ENCODE peak calls at places on chromosomes 13 and 19, in six cellular contexts. One of them, this sample, is unnamed.

GRCh38 chr13:114125589-114125988 is 6.8 kb downstream of the RASA3 start:
- DNase-seq in psoas muscle: no peak
- DNase-seq in T-helper 1 cell: no peak
- DNase-seq in lung: no peak
- DNase-seq in pancreas: no peak
- DNase-seq in activated CD8-positive, alpha-beta memory T cell treated with anti-CD3 and anti-CD28 coated beads for 1 hour: no peak
- DNase-seq in this sample: no peak

GRCh38 chr19:38849746-38850230 is at the start of gene HNRNPL:
- DNase-seq in psoas muscle: peak
- DNase-seq in T-helper 1 cell: peak
- DNase-seq in lung: peak
- DNase-seq in pancreas: no peak
- DNase-seq in activated CD8-positive, alpha-beta memory T cell treated with anti-CD3 and anti-CD28 coated beads for 1 hour: peak
- DNase-seq in this sample: peak

GRCh38 chr19:30450101-30450500 is 77.9 kb downstream of the ZNF536 start:
- DNase-seq in psoas muscle: no peak
- DNase-seq in T-helper 1 cell: no peak
- DNase-seq in lung: no peak
- DNase-seq in pancreas: peak
- DNase-seq in activated CD8-positive, alpha-beta memory T cell treated with anti-CD3 and anti-CD28 coated beads for 1 hour: no peak
- DNase-seq in this sample: no peak

GRCh38 chr13:69935043-69935442 is 172.6 kb upstream of the ATXN8OS start:
- DNase-seq in psoas muscle: no peak
- DNase-seq in T-helper 1 cell: no peak
- DNase-seq in lung: no peak
- DNase-seq in pancreas: no peak
- DNase-seq in activated CD8-positive, alpha-beta memory T cell treated with anti-CD3 and anti-CD28 coated beads for 1 hour: no peak
- DNase-seq in this sample: no peak

GRCh38 chr13:113403255-113404104 is 39.5 kb upstream of the GRTP1 start:
- DNase-seq in psoas muscle: no peak
- DNase-seq in T-helper 1 cell: no peak
- DNase-seq in lung: no peak
- DNase-seq in pancreas: no peak
- DNase-seq in activated CD8-positive, alpha-beta memory T cell treated with anti-CD3 and anti-CD28 coated beads for 1 hour: no peak
- DNase-seq in this sample: no peak

GRCh38 chr19:13120817-13121216 is 2.8 kb downstream of the NACC1 start:
- DNase-seq in psoas muscle: no peak
- DNase-seq in T-helper 1 cell: no peak
- DNase-seq in lung: no peak
- DNase-seq in pancreas: no peak
- DNase-seq in activated CD8-positive, alpha-beta memory T cell treated with anti-CD3 and anti-CD28 coated beads for 1 hour: no peak
- DNase-seq in this sample: no peak

GRCh38 chr19:37564624-37565369 is 29.8 kb downstream of the ZNF571 start:
- DNase-seq in psoas muscle: no peak
- DNase-seq in T-helper 1 cell: no peak
- DNase-seq in lung: no peak
- DNase-seq in pancreas: no peak
- DNase-seq in activated CD8-positive, alpha-beta memory T cell treated with anti-CD3 and anti-CD28 coated beads for 1 hour: no peak
- DNase-seq in this sample: no peak

GRCh38 chr19:10262771-10263170 is 8.1 kb upstream of the ICAM1 start:
- DNase-seq in psoas muscle: no peak
- DNase-seq in T-helper 1 cell: no peak
- DNase-seq in lung: no peak
- DNase-seq in pancreas: no peak
- DNase-seq in activated CD8-positive, alpha-beta memory T cell treated with anti-CD3 and anti-CD28 coated beads for 1 hour: no peak
- DNase-seq in this sample: no peak

GRCh38 chr19:6639439-6639838 is 30.5 kb downstream of the TNFSF14 start:
- DNase-seq in psoas muscle: no peak
- DNase-seq in T-helper 1 cell: no peak
- DNase-seq in lung: no peak
- DNase-seq in pancreas: no peak
- DNase-seq in activated CD8-positive, alpha-beta memory T cell treated with anti-CD3 and anti-CD28 coated beads for 1 hour: no peak
- DNase-seq in this sample: no peak

GRCh38 chr19:1865172-1866010 is 2.0 kb upstream of the KLF16 start:
- DNase-seq in psoas muscle: no peak
- DNase-seq in T-helper 1 cell: no peak
- DNase-seq in lung: no peak
- DNase-seq in pancreas: no peak
- DNase-seq in activated CD8-positive, alpha-beta memory T cell treated with anti-CD3 and anti-CD28 coated beads for 1 hour: no peak
- DNase-seq in this sample: no peak

GRCh38 chr19:38649305-38650179 is 2.1 kb downstream of the ACTN4 start:
- DNase-seq in psoas muscle: peak
- DNase-seq in T-helper 1 cell: no peak
- DNase-seq in lung: peak
- DNase-seq in pancreas: peak
- DNase-seq in activated CD8-positive, alpha-beta memory T cell treated with anti-CD3 and anti-CD28 coated beads for 1 hour: no peak
- DNase-seq in this sample: no peak